ENCODE peak calls at places on chromosomes 2 and 18, in four cellular contexts. Z is sigmoid colon, M is adrenal gland, K is breast epithelium. Y is an unnamed sample.

GRCh38 chr2:140657657-140658056 is 1473.2 kb downstream of the LRP1B start:
- DNase-seq in M (no peak), K (no peak), Z (no peak), Y (no peak)

GRCh38 chr2:170214309-170214902 is 36.5 kb downstream of the MYO3B start:
- DNase-seq in Z (no peak), K (no peak), M (no peak), Y (no peak)

GRCh38 chr2:241980193-241980592 is 110.7 kb downstream of the RTP5 start:
- DNase-seq in K (no peak), M (no peak), Z (no peak), Y (no peak)

GRCh38 chr2:9106338-9107167 is 100.1 kb upstream of the ASAP2 start:
- DNase-seq in M (peak), Z (no peak), K (no peak), Y (no peak)

GRCh38 chr18:79955302-79956075 is 4.0 kb upstream of the SLC66A2 start:
- DNase-seq in Z (peak), K (no peak), M (no peak), Y (no peak)

GRCh38 chr2:18551623-18552022 is 8.8 kb downstream of the RDH14 start:
- DNase-seq in K (no peak), Z (no peak), M (no peak), Y (no peak)

GRCh38 chr2:189179607-189179979 is at the start of gene COL5A2:
- DNase-seq in K (peak), Z (peak), M (peak), Y (no peak)

GRCh38 chr18:4017479-4017878 is 437.6 kb downstream of the DLGAP1 start:
- DNase-seq in M (no peak), K (no peak), Z (no peak), Y (no peak)

GRCh38 chr2:202018950-202019349 is 14.7 kb upstream of the FZD7 start:
- DNase-seq in K (no peak), Z (peak), M (no peak), Y (no peak)

GRCh38 chr2:4827836-4828235 is 864.3 kb upstream of the SOX11 start:
- DNase-seq in M (no peak), K (no peak), Z (no peak), Y (no peak)

GRCh38 chr2:95700554-95700953 is 108.8 kb downstream of the TRIM43 start:
- DNase-seq in K (no peak), M (no peak), Z (no peak), Y (no peak)

GRCh38 chr2:213848631-213849030 is 562.2 kb upstream of the VWC2L start:
- DNase-seq in M (no peak), K (no peak), Z (no peak), Y (no peak)

GRCh38 chr2:229922449-229923386 is at the start of gene FBXO36:
- DNase-seq in M (peak), K (peak), Z (no peak), Y (peak)

GRCh38 chr2:28224648-28225471 is 167.8 kb upstream of the FOSL2 start:
- DNase-seq in M (no peak), Z (no peak), K (no peak), Y (peak)

GRCh38 chr2:205708231-205708631 is 25.9 kb downstream of the NRP2 start:
- DNase-seq in K (no peak), M (no peak), Z (peak), Y (no peak)

GRCh38 chr2:205709319-205709718 is 27.0 kb downstream of the NRP2 start:
- DNase-seq in K (no peak), Z (no peak), M (no peak), Y (no peak)

GRCh38 chr2:205704101-205704741 is 21.9 kb downstream of the NRP2 start:
- DNase-seq in Z (peak), K (no peak), M (peak), Y (no peak)

GRCh38 chr2:205705511-205706397 is 23.5 kb downstream of the NRP2 start:
- DNase-seq in Z (no peak), M (no peak), K (no peak), Y (no peak)

GRCh38 chr2:205706769-205707375 is 24.6 kb downstream of the NRP2 start:
- DNase-seq in Z (peak), K (no peak), M (peak), Y (no peak)
- H3K27ac ChIP-seq in Z (peak), K (no peak), M (peak), Y (peak)

GRCh38 chr2:55093381-55093780 is 43.1 kb upstream of the RTN4 start:
- DNase-seq in M (no peak), K (no peak), Z (no peak), Y (no peak)

GRCh38 chr2:55097462-55098410 is 47.5 kb upstream of the RTN4 start:
- DNase-seq in K (no peak), M (peak), Z (no peak), Y (no peak)

GRCh38 chr2:55099493-55099877 is 49.2 kb upstream of the RTN4 start:
- DNase-seq in K (no peak), M (no peak), Z (no peak), Y (no peak)

GRCh38 chr2:55097083-55097461 is 46.8 kb upstream of the RTN4 start:
- DNase-seq in M (no peak), K (no peak), Z (no peak), Y (no peak)

GRCh38 chr2:55096586-55096985 is 46.3 kb upstream of the RTN4 start:
- DNase-seq in M (no peak), K (no peak), Z (no peak), Y (no peak)
- TF ChIP-seq CTCF in M (no peak), K (no peak), Z (no peak), Y (no peak)

DNA sequence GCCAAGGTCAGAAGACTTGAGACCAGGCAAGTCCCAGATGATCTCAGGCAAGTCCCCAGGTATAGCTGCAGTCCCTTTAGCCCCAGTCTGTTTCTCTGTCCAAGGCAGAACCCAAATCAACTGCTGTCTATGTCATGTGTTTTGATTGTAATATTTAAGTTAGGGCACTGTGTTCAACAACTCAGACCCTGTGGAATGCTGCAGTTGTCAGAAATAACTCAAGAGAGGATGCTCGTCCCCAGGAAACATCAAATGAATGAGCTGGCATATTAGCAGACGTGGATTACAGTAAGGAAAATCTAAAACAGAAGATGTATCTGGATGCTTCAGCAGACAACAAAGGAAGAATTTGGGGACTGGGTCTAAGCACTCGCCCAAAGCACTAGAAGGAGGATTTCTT is 70.1 kb downstream of the BCL11A start:
- DNase-seq in M (no peak), K (no peak), Z (no peak), Y (no peak)
- TF ChIP-seq POLR2A in M (no peak), K (no peak), Z (no peak), Y (no peak)

DNA sequence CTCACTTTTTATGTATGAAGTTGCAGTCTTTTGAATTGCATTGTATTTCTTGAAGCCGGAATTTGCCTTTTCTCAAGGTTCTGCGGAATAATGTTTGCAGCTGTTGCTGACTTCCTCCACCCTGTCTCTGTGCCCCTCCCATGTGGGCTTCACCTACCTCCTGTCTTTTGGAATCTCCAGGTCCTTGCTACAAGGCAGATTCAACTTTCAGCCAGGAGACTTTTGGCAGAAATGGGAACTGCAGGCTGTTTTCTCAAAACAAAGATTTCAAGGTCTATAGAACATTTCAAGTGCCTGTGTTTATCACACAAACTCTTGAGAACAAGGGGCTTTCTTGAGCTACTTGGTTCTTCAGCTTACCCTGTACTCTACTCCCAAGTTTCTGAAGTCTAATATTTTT is 25.6 kb downstream of the ZNF236 start:
- DNase-seq in K (no peak), M (no peak), Z (no peak), Y (no peak)
- H3K27ac ChIP-seq in K (no peak), M (no peak), Z (no peak), Y (no peak)

GRCh38 chr2:177342736-177343135 is 49.8 kb upstream of the AGPS start:
- DNase-seq in M (no peak), K (no peak), Z (no peak), Y (no peak)

GRCh38 chr2:177347570-177347969 is 45.0 kb upstream of the AGPS start:
- DNase-seq in K (no peak), Z (no peak), M (no peak), Y (no peak)

GRCh38 chr2:177343773-177344172 is 48.8 kb upstream of the AGPS start:
- DNase-seq in M (no peak), K (no peak), Z (no peak), Y (no peak)

GRCh38 chr2:177346192-177346591 is 46.4 kb upstream of the AGPS start:
- DNase-seq in M (no peak), K (no peak), Z (no peak), Y (no peak)

DNA sequence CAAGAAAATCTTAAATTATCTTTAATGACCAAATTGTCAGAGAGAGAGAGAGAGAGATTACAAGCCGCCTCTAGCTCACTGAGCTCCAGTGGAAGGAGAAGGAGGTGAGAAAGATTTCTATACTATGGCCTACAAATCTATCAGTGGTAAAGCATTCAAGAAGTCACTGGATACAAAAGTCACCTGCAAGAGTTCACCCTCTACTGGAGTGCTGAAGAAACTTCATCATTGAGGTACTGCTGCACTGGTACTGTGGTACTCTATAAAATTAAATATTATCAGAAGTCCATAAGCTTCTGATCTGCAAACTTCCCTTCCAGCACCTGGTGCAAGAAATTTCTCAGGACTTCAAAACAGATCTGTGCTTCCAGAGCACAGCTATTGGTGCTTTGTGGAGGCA is 48.3 kb upstream of the AGPS start:
- DNase-seq in Z (no peak), M (no peak), K (no peak), Y (no peak)
- TF ChIP-seq CTCF in Z (no peak), M (no peak), K (no peak), Y (no peak)

DNA sequence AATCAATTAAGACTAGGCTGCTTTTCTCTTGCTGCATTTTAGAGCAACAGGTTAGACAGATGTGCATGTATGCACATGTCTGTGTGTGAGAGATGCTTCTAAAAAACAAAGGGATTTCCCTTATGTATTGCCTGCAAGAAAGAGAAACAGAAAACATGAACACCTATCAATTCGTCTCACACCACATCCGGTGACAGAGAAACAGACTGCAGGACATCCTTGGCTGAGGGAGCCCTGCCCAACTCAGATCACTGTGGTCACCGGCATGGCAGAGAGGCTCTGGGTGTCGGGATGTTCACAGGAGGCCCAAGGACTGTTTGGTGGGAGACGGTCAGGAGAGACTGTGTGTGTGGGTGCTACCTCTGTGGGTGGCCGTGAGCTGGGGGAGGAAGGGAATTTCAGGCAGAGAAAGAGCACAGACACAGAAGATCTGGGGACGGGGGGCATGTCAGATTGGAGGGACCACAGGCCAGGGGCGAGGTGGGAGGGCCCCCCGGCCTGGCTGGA is 24.9 kb downstream of the FHL2 start:
- DNase-seq in K (no peak), M (no peak), Z (no peak), Y (no peak)
- TF ChIP-seq POLR2A in K (no peak), M (no peak), Z (no peak), Y (no peak)

DNA sequence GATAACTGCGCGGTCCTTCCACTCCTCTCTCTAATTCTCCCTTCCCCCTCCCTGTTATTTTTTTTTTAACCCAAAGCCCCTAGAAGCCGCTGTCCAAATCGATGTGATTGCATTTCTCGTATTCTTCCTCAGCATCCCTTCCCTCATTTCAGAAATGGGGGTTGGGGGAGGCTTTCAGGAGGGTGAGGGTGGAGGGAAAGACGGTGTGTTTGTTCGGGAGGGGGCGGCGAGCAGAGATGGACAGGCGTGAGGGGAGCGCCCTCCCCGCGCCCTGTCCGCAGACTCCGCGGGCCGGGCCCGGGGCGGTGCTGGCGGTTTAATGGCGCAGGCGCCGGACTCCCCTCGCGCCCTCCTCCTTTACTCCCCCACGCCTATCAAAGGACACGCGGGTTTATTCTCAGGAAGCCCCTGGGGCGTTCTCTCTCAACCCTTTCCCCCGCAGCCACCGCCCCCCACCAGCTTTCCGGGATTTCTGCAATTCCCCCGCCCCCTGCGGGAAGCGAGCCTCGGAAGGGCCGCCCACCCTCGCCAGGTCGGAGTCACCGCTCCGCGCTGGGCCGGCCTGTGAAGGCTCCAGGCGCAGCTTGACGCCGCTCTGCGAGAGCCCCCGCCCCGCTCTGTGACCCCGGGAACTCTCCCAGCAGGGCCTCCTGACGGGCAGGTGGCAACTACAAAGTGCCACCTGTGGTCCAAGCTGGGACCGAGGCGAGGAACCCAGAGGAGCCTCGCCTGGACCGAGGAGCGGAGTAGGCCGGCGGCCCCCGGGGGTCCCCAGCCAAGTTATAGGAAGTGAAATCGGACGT is 981 bp downstream of the ST8SIA3 start:
- DNase-seq in K (no peak), Z (no peak), M (no peak), Y (no peak)
- H3K27ac ChIP-seq in K (no peak), Z (no peak), M (no peak), Y (no peak)

Y was measured in prostate gland.